ENCODE peak calls at places on chromosome 12, in eight cellular contexts. B is AG04450; C is CD8-positive, alpha-beta T cell; A is upper lobe of right lung; X is cardiac muscle cell; G is pancreas; O is neural progenitor cell; L is lower lobe of right lung. I is an unnamed sample.

GRCh38 chr12:76552343-76552938 is 7.1 kb downstream of the OSBPL8 start:
- DNase-seq in B (no peak), C (no peak), A (no peak), X (peak; percentile 67), G (no peak), O (no peak), L (no peak), I (no peak)

GRCh38 chr12:69024413-69024812 is 91.4 kb upstream of the CPM start:
- DNase-seq in B (no peak), C (no peak), A (peak; percentile 90), X (no peak), G (peak; percentile 64), O (no peak), L (peak; percentile 92), I (no peak)

GRCh38 chr12:131860472-131861260 is 32.5 kb downstream of the MMP17 start:
- DNase-seq in B (no peak), C (no peak), A (peak; percentile 81), X (peak; percentile 76), G (peak; percentile 31), O (peak; percentile 60), L (peak; percentile 82), I (peak; percentile 85)

GRCh38 chr12:118980407-118981014 is 830 bp upstream of the SRRM4 start:
- DNase-seq in B (no peak), C (no peak), A (no peak), X (no peak), G (no peak), O (peak; percentile 82), L (no peak), I (no peak)

GRCh38 chr12:131913666-131914065 is 15.4 kb upstream of the PUS1 start:
- DNase-seq in B (no peak), C (no peak), A (no peak), X (no peak), G (no peak), O (no peak), L (no peak), I (no peak)

GRCh38 chr12:105805730-105806390 is 332.9 kb downstream of the NUAK1 start:
- DNase-seq in B (no peak), C (no peak), A (no peak), X (no peak), G (no peak), O (no peak), L (no peak), I (peak; percentile 60)

GRCh38 chr12:4960030-4960429 is 50.3 kb downstream of the KCNA1 start:
- DNase-seq in B (no peak), C (no peak), A (no peak), X (no peak), G (no peak), O (peak; percentile 15), L (no peak), I (no peak)

GRCh38 chr12:62345667-62346066 is 85.5 kb downstream of the USP15 start:
- DNase-seq in B (no peak), C (no peak), A (no peak), X (no peak), G (no peak), O (no peak), L (no peak), I (no peak)

GRCh38 chr12:57816855-57817151 is 1.7 kb downstream of the AVIL start:
- DNase-seq in B (no peak), C (no peak), A (no peak), X (peak; percentile 82), G (no peak), O (no peak), L (peak; percentile 75), I (peak; percentile 69)

GRCh38 chr12:30729547-30729946 is 25.2 kb downstream of the CAPRIN2 start:
- DNase-seq in B (no peak), C (no peak), A (no peak), X (no peak), G (no peak), O (no peak), L (no peak), I (no peak)

GRCh38 chr12:106455100-106455499 is 97.6 kb downstream of the POLR3B start:
- DNase-seq in B (no peak), C (no peak), A (no peak), X (no peak), G (no peak), O (no peak), L (no peak), I (no peak)

GRCh38 chr12:16189849-16190248 is 87.6 kb downstream of the SLC15A5 start:
- DNase-seq in B (no peak), C (no peak), A (no peak), X (peak; percentile 76), G (peak; percentile 10), O (peak; percentile 73), L (no peak), I (no peak)

GRCh38 chr12:116880817-116881324 is 370 bp downstream of the HRK start:
- DNase-seq in B (no peak), C (no peak), A (peak; percentile 69), X (peak; percentile 43), G (peak; percentile 43), O (peak; percentile 75), L (no peak), I (no peak)

GRCh38 chr12:76781321-76781720 is 17.4 kb downstream of the ZDHHC17 start:
- DNase-seq in B (no peak), C (no peak), A (no peak), X (no peak), G (no peak), O (no peak), L (no peak), I (no peak)

GRCh38 chr12:51905507-51906438 is 1.5 kb upstream of the ACVRL1 start:
- DNase-seq in B (no peak), C (no peak), A (no peak), X (peak; percentile 81), G (no peak), O (no peak), L (peak; percentile 81), I (peak; percentile 88)
- H3K27me3 ChIP-seq in B (no peaks in the 10 kb centered on the region), C (peaks cover 10% of the 10 kb centered on the region), A (no peaks in the 10 kb centered on the region), X (peaks cover 26% of the 10 kb centered on the region), G (no peaks in the 10 kb centered on the region), O (peaks cover 53% of the 10 kb centered on the region), L (peaks cover 19% of the 10 kb centered on the region), I (peaks cover 24% of the 10 kb centered on the region)

GRCh38 chr12:40013292-40013691 is 92.6 kb downstream of the SLC2A13 start:
- DNase-seq in B (no peak), C (no peak), A (no peak), X (no peak), G (no peak), O (no peak), L (no peak), I (no peak)

GRCh38 chr12:40016960-40017359 is 88.9 kb downstream of the SLC2A13 start:
- DNase-seq in B (peak; percentile 4), C (no peak), A (no peak), X (peak; percentile 79), G (no peak), O (no peak), L (no peak), I (no peak)

GRCh38 chr12:40013847-40014246 is 92.0 kb downstream of the SLC2A13 start:
- DNase-seq in B (no peak), C (no peak), A (no peak), X (no peak), G (no peak), O (no peak), L (no peak), I (no peak)

GRCh38 chr12:40017488-40017887 is 88.4 kb downstream of the SLC2A13 start:
- DNase-seq in B (no peak), C (no peak), A (no peak), X (no peak), G (no peak), O (no peak), L (no peak), I (no peak)

DNA sequence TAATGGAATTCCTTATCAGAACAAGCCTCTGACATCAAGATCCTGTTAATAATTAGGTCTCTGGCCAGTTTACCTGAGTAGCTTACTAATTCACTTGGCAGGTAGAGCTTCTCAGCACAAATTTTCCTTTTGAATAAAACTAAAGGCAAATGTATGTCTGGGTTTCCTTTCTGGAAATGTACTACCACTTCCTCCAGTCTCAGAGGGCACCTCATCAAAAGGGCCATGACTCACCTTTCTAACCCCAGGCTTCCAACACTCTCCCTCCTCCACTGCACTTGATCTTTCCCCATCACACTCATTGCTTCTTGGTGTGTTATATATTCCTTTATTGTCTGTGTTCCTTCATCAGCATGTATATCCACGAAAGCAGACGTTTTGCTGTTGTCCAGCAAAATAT is 90.5 kb downstream of the SLC2A13 start:
- DNase-seq in B (no peak), C (no peak), A (no peak), X (no peak), G (no peak), O (no peak), L (no peak), I (no peak)
- TF ChIP-seq CTCF in B (no peak), C (no peak), A (no peak), X (no peak), G (no peak), O (no peak), L (no peak), I (no peak)

GRCh38 chr12:109795023-109795422 is 38.2 kb downstream of the TRPV4 start:
- DNase-seq in B (no peak), C (no peak), A (no peak), X (peak; percentile 16), G (no peak), O (no peak), L (no peak), I (no peak)
- H3K27ac ChIP-seq in B (no peak overlapping the region), C (no peak overlapping the region), A (no peak overlapping the region), X (no peak overlapping the region), G (no peak overlapping the region), O (no peak overlapping the region), L (no peak overlapping the region), I (no peak overlapping the region)

DNA sequence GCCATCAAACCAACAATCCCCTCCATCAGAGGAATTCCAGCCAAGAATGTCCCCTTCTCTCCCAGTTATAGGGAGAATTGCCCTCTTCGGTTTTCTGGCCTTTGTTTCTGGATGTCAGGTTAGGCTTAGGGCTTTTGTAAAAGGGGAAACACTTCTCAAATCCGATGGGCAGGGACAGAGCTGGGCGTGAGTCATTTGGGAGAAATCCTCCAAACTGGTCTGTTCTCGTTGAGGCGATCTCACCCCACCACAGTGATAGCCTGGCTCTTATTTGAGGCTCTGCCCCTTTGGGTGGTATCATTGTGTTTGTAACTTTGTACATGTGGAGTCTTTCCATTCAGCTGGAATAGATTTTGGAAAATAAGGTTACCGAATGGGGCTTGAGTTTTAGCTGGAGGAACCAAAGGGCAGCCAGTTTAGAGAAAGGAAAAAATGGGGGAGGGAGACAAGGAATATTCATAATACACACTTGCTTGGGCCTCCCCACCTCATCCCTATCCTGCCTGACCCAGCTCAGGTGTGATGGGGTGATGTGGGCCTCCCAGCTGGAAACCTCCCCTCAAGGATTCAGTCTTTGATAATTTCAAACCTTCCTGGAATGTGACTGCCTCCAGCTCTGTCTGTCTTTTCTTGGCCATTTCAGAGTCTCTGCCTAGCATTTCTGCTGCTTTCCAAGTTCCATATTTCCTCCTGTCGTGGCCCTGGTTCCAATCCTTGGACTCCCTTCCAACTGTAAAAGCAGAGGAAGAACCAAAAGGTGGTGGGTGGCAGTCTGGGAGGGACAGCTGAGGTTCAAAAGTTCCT is 7.5 kb downstream of the HOXC4 start:
- DNase-seq in B (no peak), C (no peak), A (no peak), X (no peak), G (no peak), O (no peak), L (no peak), I (no peak)
- H3K27me3 ChIP-seq in B (peaks cover 36% of the 10 kb centered on the region), C (peaks cover 12% of the 10 kb centered on the region), A (peaks cover 58% of the 10 kb centered on the region), X (peaks cover 100% of the 10 kb centered on the region), G (no peaks in the 10 kb centered on the region), O (peaks cover 100% of the 10 kb centered on the region), L (peaks cover 60% of the 10 kb centered on the region), I (no peaks in the 10 kb centered on the region)